ENCODE peak calls at places on chromosomes 13 and 19, in five cellular contexts. M is adrenal gland, V is IMR-90, A is heart left ventricle, Y is body of pancreas. E is an unnamed sample.

GRCh38 chr19:14502334-14503092 is 6.6 kb upstream of the GIPC1 start:
- DNase-seq in V (no peak), A (no peak), M (no peak), Y (peak; percentile 55), E (no peak)

GRCh38 chr19:50315773-50316448 is 13.3 kb downstream of the KCNC3 start:
- DNase-seq in Y (no peak), A (no peak), V (no peak), M (no peak), E (no peak)

GRCh38 chr19:49553451-49554271 is 25.9 kb downstream of the RCN3 start:
- DNase-seq in A (no peak), V (peak; percentile 69), Y (peak; percentile 93), M (no peak), E (peak; percentile 77)

GRCh38 chr19:5038631-5039271 is 69.8 kb downstream of the KDM4B start:
- DNase-seq in V (peak; percentile 24), A (no peak), Y (no peak), M (no peak), E (peak; percentile 40)

GRCh38 chr19:35704218-35704617 is at the start of gene ZBTB32:
- DNase-seq in Y (no peak), A (peak; percentile 61), V (peak; percentile 61), M (peak; percentile 54), E (no peak)

GRCh38 chr19:56603829-56604228 is 8.7 kb downstream of the ZNF71 start:
- DNase-seq in M (no peak), V (peak; percentile 24), A (peak; percentile 50), Y (no peak), E (no peak)

GRCh38 chr13:45310341-45311138 is 30.4 kb downstream of the TPT1 start:
- DNase-seq in M (no peak), Y (no peak), A (no peak), V (no peak), E (no peak)

GRCh38 chr19:41306394-41306793 is 3.6 kb upstream of the CCDC97 start:
- DNase-seq in Y (no peak), V (no peak), M (no peak), A (no peak), E (no peak)

GRCh38 chr19:46967578-46968018 is 52.0 kb upstream of the NPAS1 start:
- DNase-seq in V (no peak), A (peak; percentile 89), Y (no peak), M (peak; percentile 53), E (peak; percentile 75)

GRCh38 chr19:13707901-13708300 is 56.4 kb upstream of the MRI1 start:
- DNase-seq in A (no peak), M (no peak), Y (no peak), V (no peak), E (no peak)

GRCh38 chr19:18754501-18754900 is 36.6 kb downstream of the COMP start:
- DNase-seq in V (no peak), Y (no peak), A (no peak), M (no peak), E (no peak)

GRCh38 chr19:13262450-13262849 is 112.2 kb downstream of the IER2 start:
- DNase-seq in M (no peak), Y (peak; percentile 21), A (no peak), V (peak; percentile 61), E (no peak)

GRCh38 chr13:106029901-106030300 is 505.6 kb downstream of the EFNB2 start:
- DNase-seq in A (no peak), Y (no peak), V (no peak), M (no peak), E (no peak)

GRCh38 chr13:76009491-76009890 is 373.4 kb downstream of the LMO7 start:
- DNase-seq in M (no peak), V (peak; percentile 75), Y (peak; percentile 3), A (no peak), E (no peak)

GRCh38 chr19:42199440-42200115 is 17.9 kb downstream of the DEDD2 start:
- DNase-seq in V (no peak), A (peak; percentile 67), M (peak; percentile 30), Y (peak; percentile 50), E (peak; percentile 34)

GRCh38 chr13:37954191-37954590 is 84.6 kb upstream of the TRPC4 start:
- DNase-seq in V (no peak), M (no peak), A (no peak), Y (no peak), E (no peak)

GRCh38 chr13:109795021-109795420 is 8.6 kb upstream of the IRS2 start:
- DNase-seq in A (no peak), Y (peak; percentile 37), V (no peak), M (no peak), E (no peak)

GRCh38 chr13:80235559-80236296 is 105.2 kb downstream of the SPRY2 start:
- DNase-seq in V (no peak), M (no peak), A (no peak), Y (peak; percentile 27), E (no peak)

GRCh38 chr19:29623726-29624488 is 17.8 kb downstream of the POP4 start:
- DNase-seq in M (no peak), A (no peak), V (no peak), Y (no peak), E (no peak)

GRCh38 chr19:21314676-21315075 is 14.5 kb downstream of the ZNF708 start:
- DNase-seq in V (peak; percentile 5), Y (no peak), M (no peak), A (no peak), E (no peak)

GRCh38 chr13:98429977-98430785 is 146.7 kb downstream of the STK24 start:
- DNase-seq in M (no peak), Y (no peak), V (no peak), A (no peak), E (no peak)

GRCh38 chr13:114259974-114260373 is 21.4 kb upstream of the UPF3A start:
- DNase-seq in Y (peak; percentile 58), M (no peak), V (no peak), A (no peak), E (no peak)

GRCh38 chr19:33177417-33177976 is 16.6 kb upstream of the LRP3 start:
- DNase-seq in M (peak; percentile 77), A (no peak), V (no peak), Y (peak; percentile 73), E (no peak)

GRCh38 chr13:49652691-49653305 is 24.5 kb downstream of the ARL11 start:
- DNase-seq in Y (peak; percentile 38), M (peak; percentile 37), A (no peak), V (peak; percentile 10), E (peak; percentile 30)

DNA sequence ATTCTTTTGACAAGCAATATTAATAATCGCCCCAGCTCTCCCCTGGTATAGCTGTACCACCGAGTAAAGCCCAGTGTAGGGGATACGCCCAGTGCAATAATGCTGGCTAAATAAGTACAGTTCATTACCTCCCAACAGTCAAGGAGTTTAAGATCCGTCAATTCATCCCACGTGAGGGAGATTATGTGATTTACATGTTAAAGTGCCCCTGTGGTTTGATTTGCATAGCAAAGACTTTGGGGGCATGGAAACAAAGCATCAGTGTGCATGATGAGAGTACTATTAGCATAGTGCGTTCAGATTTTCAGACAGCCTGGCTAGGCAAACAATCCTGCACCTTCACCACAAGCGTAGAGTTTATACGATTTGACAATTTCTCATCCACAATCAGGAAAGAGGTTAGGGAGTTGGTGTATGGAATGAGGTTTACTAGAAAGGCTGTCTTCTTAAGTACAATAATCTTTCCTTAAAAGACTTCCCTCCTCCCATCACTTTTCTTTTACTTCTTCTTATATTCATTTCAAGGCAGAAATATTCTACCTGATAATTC is 754.0 kb downstream of the DIAPH3 start:
- DNase-seq in V (no peak), A (no peak), M (no peak), Y (no peak), E (no peak)
- H3K4me3 ChIP-seq in V (no peak overlapping the region), A (no peak overlapping the region), M (no peak overlapping the region), Y (no peak overlapping the region), E (no peak overlapping the region)

DNA sequence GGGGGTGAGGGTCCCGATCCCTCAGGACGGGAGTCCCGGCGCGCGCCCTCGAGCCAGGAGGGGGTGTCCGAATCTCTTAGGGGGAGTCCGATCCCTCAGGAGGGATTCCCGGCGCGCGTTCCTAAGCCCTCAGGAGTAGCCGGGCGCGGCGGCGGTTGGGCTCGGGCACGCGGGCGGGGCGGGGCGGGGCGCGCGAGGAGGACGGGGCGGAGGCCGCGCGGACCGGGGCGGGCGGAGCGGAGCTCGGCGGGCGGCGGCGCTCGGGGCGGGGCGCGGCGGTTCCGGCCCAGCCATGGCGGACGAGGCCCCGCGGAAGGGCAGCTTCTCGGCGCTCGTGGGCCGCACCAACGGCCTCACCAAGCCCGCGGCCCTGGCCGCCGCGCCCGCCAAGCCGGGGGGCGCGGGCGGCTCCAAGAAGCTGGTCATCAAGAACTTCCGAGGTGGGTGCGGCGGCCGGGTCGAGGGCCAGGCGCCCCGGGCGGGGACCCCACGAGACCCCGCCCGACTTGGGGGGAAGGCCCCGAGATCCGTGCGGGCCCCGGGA is at the start of gene CUL4A:
- DNase-seq in M (peak; percentile 77), V (peak; percentile 60), A (peak; percentile 81), Y (peak; percentile 82), E (peak; percentile 83)
- TF ChIP-seq POLR2A in M (no peak), V (no peak), A (no peak), Y (no peak), E (no peak)

DNA sequence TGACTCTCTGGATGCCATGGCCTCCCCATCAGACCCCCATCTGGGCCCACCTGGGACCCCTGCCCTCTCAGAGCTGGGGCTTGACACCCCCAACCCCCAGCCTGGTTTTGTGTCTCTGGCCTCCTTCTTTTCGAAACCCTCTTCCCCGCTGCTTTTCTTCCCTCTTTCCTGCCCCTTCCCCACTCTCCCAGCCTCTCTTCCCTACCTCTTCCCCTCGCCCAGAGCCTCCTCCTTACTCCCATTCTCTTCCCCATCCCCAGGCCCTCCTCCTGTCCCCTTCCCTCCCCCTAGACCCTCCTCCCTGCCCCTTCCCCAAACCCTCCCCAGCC is 2.1 kb downstream of the TNFSF9 start:
- DNase-seq in V (no peak), Y (no peak), M (no peak), A (no peak), E (no peak)
- H3K4me1 ChIP-seq in V (no peaks in the 10 kb centered on the region), Y (peaks cover 19% of the 10 kb centered on the region), M (peaks cover 15% of the 10 kb centered on the region), A (peaks cover 35% of the 10 kb centered on the region), E (peaks cover 41% of the 10 kb centered on the region)

GRCh38 chr19:3185482-3186376 is at the start of gene NCLN:
- DNase-seq in A (peak; percentile 95), V (peak; percentile 91), M (peak; percentile 95), Y (peak; percentile 96), E (peak; percentile 96)

GRCh38 chr19:3183721-3184641 is 1.7 kb upstream of the NCLN start:
- DNase-seq in Y (no peak), M (peak; percentile 13), V (no peak), A (peak; percentile 6), E (no peak)

GRCh38 chr19:3186377-3186688 is 603 bp downstream of the NCLN start:
- DNase-seq in V (no peak), Y (no peak), M (no peak), A (peak; percentile 31), E (no peak)

GRCh38 chr19:3186891-3187661 is 1.3 kb downstream of the NCLN start:
- DNase-seq in V (no peak), M (no peak), Y (no peak), A (peak; percentile 27), E (no peak)

DNA sequence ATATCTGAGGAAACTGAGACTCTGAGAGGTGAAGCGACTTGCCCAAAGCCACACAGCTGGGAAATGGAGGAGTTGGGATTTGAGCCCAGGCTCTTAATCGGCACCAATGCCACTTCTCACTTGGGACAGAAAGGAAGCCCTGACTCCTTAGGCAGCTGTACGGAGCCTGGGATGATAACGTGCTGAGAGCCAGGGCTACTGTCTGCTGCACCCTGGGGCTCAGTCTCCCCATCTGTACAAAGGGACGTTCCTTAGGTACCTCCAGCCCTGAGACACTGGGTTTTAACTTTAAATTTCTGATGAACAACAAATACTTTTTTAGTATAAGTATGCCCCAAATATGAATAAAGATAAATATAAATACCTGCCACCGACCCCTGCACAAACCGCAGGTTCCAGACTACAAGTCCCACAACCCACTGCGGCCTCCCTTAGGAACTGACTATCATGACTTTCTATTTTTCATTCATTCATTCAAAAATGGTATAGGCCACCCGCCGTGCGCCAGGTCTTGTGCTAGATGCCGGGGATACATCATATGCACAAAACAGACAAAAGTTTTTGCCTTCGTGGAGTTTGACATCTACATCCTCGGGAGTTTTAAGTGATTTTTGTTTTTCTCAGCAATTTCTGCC is 766 bp upstream of the NCLN start:
- DNase-seq in V (no peak), A (peak; percentile 78), Y (peak; percentile 80), M (peak; percentile 14), E (peak; percentile 73)
- H3K4me3 ChIP-seq in V (peak overlapping the region; percentile 94), A (peak overlapping the region; percentile 84), Y (peak overlapping the region; percentile 99), M (no peak overlapping the region), E (peak overlapping the region; percentile 97)

E was measured in stomach.